ENCODE peak calls at places on chromosomes 7 and 10, in four cellular contexts. N is GM12878, H is WTC11, J is HepG2. P is an unnamed sample.

GRCh38 chr7:2621061-2621828 is 10.5 kb upstream of the TTYH3 start:
- DNase-seq in N (no peak), H (peak), J (no peak), P (peak)

GRCh38 chr10:99234739-99235468 is 748 bp downstream of the HPSE2 start:
- DNase-seq in N (no peak), H (no peak), J (no peak), P (no peak)

GRCh38 chr7:142563470-142563869 is 185.8 kb upstream of the PRSS1 start:
- DNase-seq in N (no peak), H (no peak), J (no peak), P (no peak)

GRCh38 chr7:107643938-107644703 is 16.5 kb upstream of the SLC26A4 start:
- DNase-seq in N (no peak), H (no peak), J (no peak), P (no peak)

GRCh38 chr7:23530355-23530754 is 1.4 kb downstream of the TRA2A start:
- DNase-seq in N (no peak), H (no peak), J (peak), P (no peak)

GRCh38 chr7:66899552-66900280 is 21.3 kb upstream of the TMEM248 start:
- DNase-seq in N (no peak), H (no peak), J (no peak), P (no peak)

GRCh38 chr10:48946891-48947500 is 7.4 kb upstream of the LRRC18 start:
- DNase-seq in N (no peak), H (no peak), J (no peak), P (no peak)

GRCh38 chr10:119538632-119539358 is 3.7 kb downstream of the RGS10 start:
- DNase-seq in N (no peak), H (no peak), J (no peak), P (peak)

GRCh38 chr7:130353196-130353595 is 8.6 kb downstream of the CPA5 start:
- DNase-seq in N (no peak), H (no peak), J (no peak), P (no peak)

GRCh38 chr10:125721035-125721434 is 1.5 kb downstream of the EDRF1 start:
- DNase-seq in N (peak), H (no peak), J (no peak), P (no peak)

GRCh38 chr7:74525881-74526280 is 72.2 kb downstream of the GTF2IRD1 start:
- DNase-seq in N (no peak), H (peak), J (no peak), P (no peak)

GRCh38 chr10:47192273-47192672 is 107.7 kb upstream of the GDF10 start:
- DNase-seq in N (no peak), H (no peak), J (no peak), P (no peak)

GRCh38 chr7:81608748-81609382 is 161.0 kb downstream of the HGF start:
- DNase-seq in N (no peak), H (no peak), J (no peak), P (no peak)

GRCh38 chr7:47950714-47951113 is 2.4 kb upstream of the PKD1L1 start:
- DNase-seq in N (no peak), H (peak), J (no peak), P (no peak)

GRCh38 chr10:75845538-75845937 is 414.1 kb downstream of the LRMDA start:
- DNase-seq in N (no peak), H (no peak), J (no peak), P (no peak)

GRCh38 chr10:25082276-25083204 is 66.1 kb downstream of the THNSL1 start:
- DNase-seq in N (no peak), H (no peak), J (peak), P (no peak)

GRCh38 chr7:155864991-155865690 is 52.9 kb upstream of the SHH start:
- DNase-seq in N (no peak), H (no peak), J (no peak), P (no peak)

GRCh38 chr7:40551685-40552576 is 417.1 kb downstream of the SUGCT start:
- DNase-seq in N (peak), H (no peak), J (peak), P (no peak)

GRCh38 chr7:45173596-45174327 is 16.2 kb downstream of the RAMP3 start:
- DNase-seq in N (no peak), H (no peak), J (no peak), P (no peak)

GRCh38 chr10:71782221-71782916 is 9.0 kb upstream of the VSIR start:
- DNase-seq in N (no peak), H (no peak), J (no peak), P (no peak)

GRCh38 chr7:119175916-119176627 is 951.6 kb downstream of the ANKRD7 start:
- DNase-seq in N (peak), H (peak), J (peak), P (peak)

GRCh38 chr7:79730971-79731370 is 277.5 kb upstream of the MAGI2 start:
- DNase-seq in N (no peak), H (no peak), J (no peak), P (no peak)

GRCh38 chr7:13845601-13846000 is 143.9 kb downstream of the ETV1 start:
- DNase-seq in N (no peak), H (no peak), J (no peak), P (no peak)

GRCh38 chr7:106448346-106448991 is 163.7 kb upstream of the NAMPT start:
- DNase-seq in N (no peak), H (no peak), J (no peak), P (peak)

GRCh38 chr7:106448992-106449859 is 164.4 kb upstream of the NAMPT start:
- DNase-seq in N (no peak), H (no peak), J (no peak), P (peak)

GRCh38 chr7:106451171-106451570 is 166.4 kb upstream of the NAMPT start:
- DNase-seq in N (no peak), H (no peak), J (no peak), P (no peak)

GRCh38 chr7:106452031-106452851 is 167.5 kb upstream of the NAMPT start:
- DNase-seq in N (no peak), H (no peak), J (no peak), P (no peak)

GRCh38 chr7:106450716-106451115 is 165.9 kb upstream of the NAMPT start:
- DNase-seq in N (no peak), H (no peak), J (no peak), P (no peak)
- TF ChIP-seq MAX in N (no peak), H (no peak), J (no peak), P (no peak)

DNA sequence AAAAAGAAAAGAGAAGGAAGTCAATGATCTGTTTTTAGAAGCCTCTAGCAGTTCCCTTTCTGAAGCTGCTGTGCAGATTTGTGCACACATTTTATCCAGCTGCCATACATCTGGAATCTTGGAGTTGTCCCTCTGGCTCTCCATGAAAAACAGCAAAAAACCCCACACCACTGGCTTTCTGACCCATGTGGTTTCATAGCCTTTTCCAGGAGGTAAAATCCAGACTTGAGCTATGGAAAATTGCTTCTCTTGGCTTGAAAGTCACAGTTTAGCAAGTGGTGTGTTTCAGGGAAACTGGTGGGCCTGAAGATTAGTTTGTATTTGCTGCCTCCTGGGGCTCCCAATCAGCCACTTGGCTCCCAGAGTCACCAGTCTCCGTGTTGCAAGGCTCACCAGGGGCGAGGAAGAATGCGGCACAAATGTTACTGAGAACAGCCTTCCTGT is 50.2 kb upstream of the ADRB1 start:
- DNase-seq in N (no peak), H (no peak), J (no peak), P (no peak)
- TF ChIP-seq CREB1 in N (no peak), H (no peak), J (no peak), P (no peak)

GRCh38 chr7:37943905-37944736 is 23.7 kb downstream of the EPDR1 start:
- DNase-seq in N (peak), H (no peak), J (peak), P (no peak)
- TF ChIP-seq NR2C2 in N (no peak), H (no peak), J (no peak), P (no peak)

GRCh38 chr7:1175967-1176851 is 16.2 kb upstream of the ZFAND2A start:
- DNase-seq in N (peak), H (peak), J (peak), P (peak)
- TF ChIP-seq MAX in N (peak), H (no peak), J (peak), P (peak)

GRCh38 chr10:3999642-4000041 is 214.6 kb upstream of the KLF6 start:
- DNase-seq in N (no peak), H (no peak), J (no peak), P (no peak)
- TF ChIP-seq CREB1 in N (no peak), H (no peak), J (no peak), P (no peak)

DNA sequence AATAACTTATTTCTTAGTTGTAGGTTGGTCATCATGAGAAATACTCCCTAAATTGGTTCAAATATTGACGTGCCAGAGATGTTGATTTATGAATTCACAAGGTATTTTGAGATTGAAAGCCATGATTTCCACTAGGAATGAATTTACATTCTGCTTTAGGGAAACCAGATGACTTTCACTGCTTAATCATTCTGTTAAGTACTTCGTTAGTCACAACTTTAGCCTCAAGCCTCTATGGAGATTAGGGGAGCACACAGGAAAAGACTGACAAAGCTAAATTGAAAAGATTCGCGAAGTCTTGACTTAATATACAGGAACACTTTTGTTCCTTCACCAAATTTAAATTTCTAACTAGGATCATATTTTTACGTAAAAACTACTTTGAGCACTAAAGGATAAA is 250.4 kb upstream of the CACNA2D1 start:
- DNase-seq in N (no peak), H (no peak), J (no peak), P (no peak)
- TF ChIP-seq NR2C2 in N (no peak), H (no peak), J (no peak), P (no peak)

DNA sequence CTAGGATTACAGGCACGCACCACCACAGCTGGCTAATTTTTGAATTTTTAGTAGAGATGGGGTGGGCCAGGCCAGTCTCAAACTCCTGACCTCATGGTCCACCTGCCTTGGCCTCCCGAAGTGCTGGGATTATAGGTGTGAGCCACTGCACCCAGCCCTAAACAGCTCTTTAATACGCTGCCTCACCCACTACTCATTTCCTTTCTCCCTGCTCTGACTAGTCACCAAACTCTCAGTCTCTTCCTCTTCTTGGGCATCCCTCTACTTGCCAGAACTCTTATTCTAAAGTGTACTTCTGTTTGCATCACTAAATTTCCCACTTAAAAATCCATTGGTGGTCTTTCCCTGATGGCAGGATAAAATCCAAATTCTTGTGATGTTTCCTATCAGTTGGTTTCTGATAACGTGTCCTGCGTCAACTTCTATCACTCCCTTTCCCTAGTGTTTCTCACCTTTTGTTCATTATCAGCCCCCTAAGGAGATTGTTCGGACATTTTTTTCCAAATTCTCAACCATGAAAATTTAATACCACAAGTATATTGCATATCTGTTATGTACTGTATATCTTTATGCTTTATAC is 124.7 kb downstream of the CUBN start:
- DNase-seq in N (no peak), H (no peak), J (no peak), P (no peak)
- TF ChIP-seq MAX in N (no peak), H (no peak), J (no peak), P (no peak)